ENCODE peak calls at places on chromosome 1, in four cellular contexts. Z is IMR-90, F is GM12878, S is K562. U is an unnamed sample.

GRCh38 chr1:197595244-197595904 is 179.9 kb downstream of the DENND1B start:
- DNase-seq in Z (no peak), F (no peak), S (no peak), U (no peak)

GRCh38 chr1:152347116-152347728 is 12.6 kb downstream of the FLG2 start:
- DNase-seq in Z (peak; percentile 52), F (peak; percentile 9), S (peak; percentile 56), U (peak; percentile 63)

GRCh38 chr1:74504125-74505065 is 8.0 kb downstream of the LRRC53 start:
- DNase-seq in Z (peak; percentile 50), F (peak; percentile 33), S (peak; percentile 8), U (peak; percentile 50)

GRCh38 chr1:225811622-225812487 is 1.9 kb downstream of the EPHX1 start:
- DNase-seq in Z (no peak), F (no peak), S (peak; percentile 52), U (no peak)

GRCh38 chr1:226644541-226645176 is 94.4 kb downstream of the ITPKB start:
- DNase-seq in Z (peak; percentile 42), F (no peak), S (no peak), U (no peak)

GRCh38 chr1:197066277-197066676 is 783 bp downstream of the F13B start:
- DNase-seq in Z (no peak), F (no peak), S (no peak), U (no peak)

GRCh38 chr1:87706198-87706597 is 377.5 kb downstream of the LMO4 start:
- DNase-seq in Z (peak; percentile 64), F (no peak), S (no peak), U (no peak)

GRCh38 chr1:68049941-68050878 is at the start of gene DIRAS3:
- DNase-seq in Z (peak; percentile 60), F (no peak), S (no peak), U (peak; percentile 54)

GRCh38 chr1:99580451-99580850 is 65.5 kb upstream of the PALMD start:
- DNase-seq in Z (no peak), F (no peak), S (no peak), U (peak; percentile 92)

GRCh38 chr1:22670352-22670964 is 17.4 kb downstream of the C1QB start:
- DNase-seq in Z (no peak), F (no peak), S (no peak), U (no peak)

GRCh38 chr1:46551597-46552095 is at the start of gene KNCN:
- DNase-seq in Z (no peak), F (no peak), S (no peak), U (no peak)

GRCh38 chr1:160901768-160902167 is 16.8 kb upstream of the ITLN1 start:
- DNase-seq in Z (no peak), F (no peak), S (no peak), U (no peak)

GRCh38 chr1:43834280-43835140 is 99.1 kb upstream of the ARTN start:
- DNase-seq in Z (no peak), F (no peak), S (peak; percentile 32), U (peak; percentile 13)

GRCh38 chr1:57963545-57963944 is 539.7 kb upstream of the DAB1 start:
- DNase-seq in Z (no peak), F (no peak), S (no peak), U (no peak)

GRCh38 chr1:44422161-44422560 is 17.1 kb downstream of the RNF220 start:
- DNase-seq in Z (no peak), F (no peak), S (no peak), U (peak; percentile 81)

GRCh38 chr1:228278432-228278941 is 70.6 kb downstream of the OBSCN start:
- DNase-seq in Z (no peak), F (no peak), S (no peak), U (no peak)

GRCh38 chr1:107048255-107048654 is 8.2 kb upstream of the PRMT6 start:
- DNase-seq in Z (no peak), F (no peak), S (no peak), U (no peak)

GRCh38 chr1:230300322-230301301 is 125.5 kb downstream of the PGBD5 start:
- DNase-seq in Z (no peak), F (no peak), S (no peak), U (no peak)

GRCh38 chr1:36384542-36385409 is 948 bp downstream of the STK40 start:
- DNase-seq in Z (no peak), F (no peak), S (peak; percentile 71), U (peak; percentile 41)
- TF ChIP-seq FOS in Z (no peak), F (no peak), S (no peak), U (no peak)

DNA sequence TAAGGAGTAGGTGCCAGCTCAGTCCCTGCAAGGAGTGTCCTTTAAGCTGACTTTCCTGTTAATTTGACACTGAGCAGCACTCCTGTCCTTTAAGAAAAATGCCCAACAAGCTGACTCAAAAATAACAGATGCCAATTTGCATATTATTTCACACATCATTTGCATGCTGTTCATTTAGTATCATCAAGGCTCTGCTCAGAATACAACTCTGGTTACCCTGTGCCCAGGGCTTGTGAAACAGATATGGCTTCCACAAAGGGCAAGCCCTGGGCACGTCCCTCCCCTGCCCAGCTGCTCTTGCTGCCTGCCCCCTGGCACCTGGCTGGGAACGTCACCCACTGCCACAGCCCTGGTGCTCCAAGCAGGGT is 10.3 kb downstream of the KCNN3 start:
- DNase-seq in Z (no peak), F (peak; percentile 83), S (no peak), U (no peak)
- H3K4me2 ChIP-seq in Z (no peak overlapping the region), F (peak overlapping the region; percentile 98), S (peak overlapping the region; percentile 1), U (no peak overlapping the region)

GRCh38 chr1:168734946-168735345 is 5.9 kb upstream of the DPT start:
- DNase-seq in Z (no peak), F (no peak), S (no peak), U (no peak)
- TF ChIP-seq CTCF in Z (no peak), F (peak; percentile 25), S (no peak), U (no peak)

GRCh38 chr1:34013958-34014737 is 150.3 kb downstream of the HMGB4 start:
- DNase-seq in Z (no peak), F (no peak), S (peak; percentile 36), U (no peak)

GRCh38 chr1:34009340-34009975 is 145.6 kb downstream of the HMGB4 start:
- DNase-seq in Z (no peak), F (no peak), S (no peak), U (no peak)

DNA sequence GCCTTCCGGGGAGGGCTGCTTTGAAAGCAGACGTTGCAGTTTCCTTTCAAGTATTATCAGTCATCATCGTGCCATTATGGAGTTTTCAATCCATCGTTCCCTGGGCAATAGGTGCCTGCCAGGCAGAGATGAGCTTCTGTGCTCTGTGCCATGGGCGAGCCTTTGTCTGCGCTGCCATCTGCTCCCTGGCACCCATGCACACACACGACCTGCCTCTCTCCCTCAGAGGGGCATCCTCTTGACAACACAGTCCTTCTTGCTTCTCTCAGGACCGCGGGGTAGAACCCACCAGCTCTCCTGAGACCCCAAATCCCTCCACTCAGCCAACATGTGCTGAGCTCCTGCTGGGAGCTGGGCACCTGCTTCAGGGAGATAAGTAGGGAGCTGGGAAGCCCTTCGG is 149.3 kb downstream of the HMGB4 start:
- DNase-seq in Z (no peak), F (no peak), S (no peak), U (no peak)
- TF ChIP-seq FOS in Z (no peak), F (no peak), S (no peak), U (no peak)